ENCODE peak calls at places on chromosomes 4 and X, in nine cellular contexts. One of them, this sample, is unnamed.

GRCh38 chr4:184568770-184569169 is 80.5 kb downstream of the CASP3 start:
- DNase-seq in SK-N-SH: peak
- DNase-seq in pancreas: no peak
- DNase-seq in esophagus squamous epithelium: no peak
- DNase-seq in adrenal gland: no peak
- DNase-seq in heart right ventricle: no peak
- DNase-seq in RWPE1: no peak
- DNase-seq in breast epithelium: no peak
- DNase-seq in ascending aorta: no peak
- DNase-seq in this sample: no peak

GRCh38 chr4:152102184-152103000 is 341.6 kb upstream of the GATB start:
- DNase-seq in RWPE1: peak
- DNase-seq in adrenal gland: no peak
- DNase-seq in heart right ventricle: no peak
- DNase-seq in pancreas: no peak
- DNase-seq in esophagus squamous epithelium: no peak
- DNase-seq in SK-N-SH: no peak
- DNase-seq in breast epithelium: no peak
- DNase-seq in ascending aorta: no peak
- DNase-seq in this sample: no peak

GRCh38 chr4:5051210-5051691 is at the start of gene STK32B:
- DNase-seq in heart right ventricle: peak
- DNase-seq in esophagus squamous epithelium: no peak
- DNase-seq in SK-N-SH: peak
- DNase-seq in adrenal gland: peak
- DNase-seq in ascending aorta: peak
- DNase-seq in RWPE1: peak
- DNase-seq in pancreas: peak
- DNase-seq in breast epithelium: peak
- DNase-seq in this sample: peak

GRCh38 chr4:41640905-41641304 is 102.9 kb downstream of the LIMCH1 start:
- DNase-seq in adrenal gland: no peak
- DNase-seq in SK-N-SH: no peak
- DNase-seq in pancreas: no peak
- DNase-seq in esophagus squamous epithelium: no peak
- DNase-seq in ascending aorta: no peak
- DNase-seq in heart right ventricle: no peak
- DNase-seq in RWPE1: no peak
- DNase-seq in breast epithelium: no peak
- DNase-seq in this sample: no peak

GRCh38 chrX:151085207-151085606 is 91.2 kb upstream of the GPR50 start:
- DNase-seq in RWPE1: no peak
- DNase-seq in esophagus squamous epithelium: no peak
- DNase-seq in pancreas: peak
- DNase-seq in ascending aorta: no peak
- DNase-seq in heart right ventricle: no peak
- DNase-seq in adrenal gland: no peak
- DNase-seq in breast epithelium: no peak
- DNase-seq in SK-N-SH: no peak
- DNase-seq in this sample: no peak

GRCh38 chr4:73917081-73917501 is 47.9 kb downstream of the CXCL1 start:
- DNase-seq in heart right ventricle: no peak
- DNase-seq in SK-N-SH: no peak
- DNase-seq in adrenal gland: no peak
- DNase-seq in pancreas: no peak
- DNase-seq in RWPE1: peak
- DNase-seq in esophagus squamous epithelium: no peak
- DNase-seq in ascending aorta: no peak
- DNase-seq in breast epithelium: no peak
- DNase-seq in this sample: no peak

GRCh38 chrX:99938464-99938863 is 471.6 kb downstream of the PCDH19 start:
- DNase-seq in ascending aorta: no peak
- DNase-seq in pancreas: no peak
- DNase-seq in heart right ventricle: no peak
- DNase-seq in breast epithelium: no peak
- DNase-seq in esophagus squamous epithelium: no peak
- DNase-seq in SK-N-SH: no peak
- DNase-seq in adrenal gland: no peak
- DNase-seq in RWPE1: no peak
- DNase-seq in this sample: no peak

GRCh38 chrX:12936947-12937346 is 30.5 kb downstream of the TLR8 start:
- DNase-seq in heart right ventricle: no peak
- DNase-seq in SK-N-SH: no peak
- DNase-seq in breast epithelium: no peak
- DNase-seq in adrenal gland: no peak
- DNase-seq in pancreas: no peak
- DNase-seq in ascending aorta: no peak
- DNase-seq in RWPE1: no peak
- DNase-seq in esophagus squamous epithelium: no peak
- DNase-seq in this sample: no peak

DNA sequence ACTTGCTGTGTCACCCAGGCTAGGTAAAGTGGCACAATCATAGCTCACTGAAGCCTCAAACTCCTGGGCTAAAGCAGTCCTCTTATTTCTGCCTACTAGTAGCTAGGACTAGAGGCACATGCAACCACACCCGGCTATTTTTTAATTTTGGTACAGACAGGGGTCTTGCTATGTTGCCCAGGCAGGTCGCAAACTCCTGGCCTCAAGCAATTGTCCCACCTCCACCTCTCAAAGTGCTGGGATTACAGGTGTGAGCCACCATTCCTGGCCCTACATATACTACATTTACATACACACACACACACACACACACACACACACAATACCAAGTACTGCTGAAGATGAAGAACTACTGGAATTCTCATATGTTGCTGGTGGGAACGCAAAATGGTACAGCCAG is 26.9 kb downstream of the SMIM31 start:
- DNase-seq in ascending aorta: no peak
- DNase-seq in pancreas: no peak
- DNase-seq in breast epithelium: no peak
- DNase-seq in RWPE1: no peak
- DNase-seq in heart right ventricle: no peak
- DNase-seq in SK-N-SH: no peak
- DNase-seq in esophagus squamous epithelium: no peak
- DNase-seq in adrenal gland: no peak
- DNase-seq in this sample: no peak
- H3K27ac ChIP-seq in ascending aorta: no peak
- H3K27ac ChIP-seq in pancreas: no peak
- H3K27ac ChIP-seq in breast epithelium: no peak
- H3K27ac ChIP-seq in RWPE1: no peak
- H3K27ac ChIP-seq in heart right ventricle: no peak
- H3K27ac ChIP-seq in SK-N-SH: no peak
- H3K27ac ChIP-seq in esophagus squamous epithelium: no peak
- H3K27ac ChIP-seq in adrenal gland: no peak
- H3K27ac ChIP-seq in this sample: no peak

GRCh38 chr4:104491396-104491821 is 3.3 kb downstream of the CXXC4 start:
- DNase-seq in SK-N-SH: peak
- DNase-seq in pancreas: no peak
- DNase-seq in adrenal gland: no peak
- DNase-seq in breast epithelium: peak
- DNase-seq in heart right ventricle: peak
- DNase-seq in esophagus squamous epithelium: no peak
- DNase-seq in RWPE1: peak
- DNase-seq in ascending aorta: peak
- DNase-seq in this sample: peak

GRCh38 chr4:104490770-104491395 is 3.8 kb downstream of the CXXC4 start:
- DNase-seq in SK-N-SH: peak
- DNase-seq in esophagus squamous epithelium: no peak
- DNase-seq in adrenal gland: peak
- DNase-seq in pancreas: peak
- DNase-seq in heart right ventricle: peak
- DNase-seq in ascending aorta: peak
- DNase-seq in RWPE1: peak
- DNase-seq in breast epithelium: peak
- DNase-seq in this sample: peak

GRCh38 chr4:104491826-104492771 is 2.6 kb downstream of the CXXC4 start:
- DNase-seq in SK-N-SH: peak
- DNase-seq in esophagus squamous epithelium: no peak
- DNase-seq in breast epithelium: no peak
- DNase-seq in RWPE1: no peak
- DNase-seq in ascending aorta: no peak
- DNase-seq in pancreas: peak
- DNase-seq in heart right ventricle: no peak
- DNase-seq in adrenal gland: no peak
- DNase-seq in this sample: peak

GRCh38 chr4:104489731-104490095 is 5.0 kb downstream of the CXXC4 start:
- DNase-seq in SK-N-SH: no peak
- DNase-seq in esophagus squamous epithelium: no peak
- DNase-seq in ascending aorta: no peak
- DNase-seq in RWPE1: no peak
- DNase-seq in breast epithelium: no peak
- DNase-seq in adrenal gland: no peak
- DNase-seq in pancreas: no peak
- DNase-seq in heart right ventricle: no peak
- DNase-seq in this sample: no peak

GRCh38 chr4:104490096-104490769 is 4.5 kb downstream of the CXXC4 start:
- DNase-seq in RWPE1: no peak
- DNase-seq in breast epithelium: no peak
- DNase-seq in pancreas: peak
- DNase-seq in esophagus squamous epithelium: no peak
- DNase-seq in ascending aorta: no peak
- DNase-seq in adrenal gland: no peak
- DNase-seq in SK-N-SH: peak
- DNase-seq in heart right ventricle: no peak
- DNase-seq in this sample: peak
- H3K27ac ChIP-seq in RWPE1: no peak
- H3K27ac ChIP-seq in breast epithelium: peak
- H3K27ac ChIP-seq in pancreas: no peak
- H3K27ac ChIP-seq in esophagus squamous epithelium: no peak
- H3K27ac ChIP-seq in ascending aorta: peak
- H3K27ac ChIP-seq in adrenal gland: no peak
- H3K27ac ChIP-seq in SK-N-SH: peak
- H3K27ac ChIP-seq in heart right ventricle: peak
- H3K27ac ChIP-seq in this sample: peak

GRCh38 chr4:94462572-94462971 is 10.8 kb downstream of the PDLIM5 start:
- DNase-seq in pancreas: no peak
- DNase-seq in esophagus squamous epithelium: no peak
- DNase-seq in RWPE1: no peak
- DNase-seq in SK-N-SH: no peak
- DNase-seq in breast epithelium: no peak
- DNase-seq in heart right ventricle: no peak
- DNase-seq in ascending aorta: no peak
- DNase-seq in adrenal gland: no peak
- DNase-seq in this sample: no peak
- H3K27ac ChIP-seq in pancreas: no peak
- H3K27ac ChIP-seq in esophagus squamous epithelium: no peak
- H3K27ac ChIP-seq in RWPE1: no peak
- H3K27ac ChIP-seq in SK-N-SH: no peak
- H3K27ac ChIP-seq in breast epithelium: no peak
- H3K27ac ChIP-seq in heart right ventricle: peak
- H3K27ac ChIP-seq in ascending aorta: no peak
- H3K27ac ChIP-seq in adrenal gland: no peak
- H3K27ac ChIP-seq in this sample: no peak

GRCh38 chrX:130121505-130121800 is 11.2 kb upstream of the ELF4 start:
- DNase-seq in heart right ventricle: no peak
- DNase-seq in adrenal gland: no peak
- DNase-seq in esophagus squamous epithelium: no peak
- DNase-seq in ascending aorta: no peak
- DNase-seq in pancreas: no peak
- DNase-seq in breast epithelium: no peak
- DNase-seq in RWPE1: no peak
- DNase-seq in SK-N-SH: no peak
- DNase-seq in this sample: no peak
- H3K27ac ChIP-seq in heart right ventricle: peak
- H3K27ac ChIP-seq in adrenal gland: no peak
- H3K27ac ChIP-seq in esophagus squamous epithelium: peak
- H3K27ac ChIP-seq in ascending aorta: peak
- H3K27ac ChIP-seq in pancreas: no peak
- H3K27ac ChIP-seq in breast epithelium: peak
- H3K27ac ChIP-seq in RWPE1: peak
- H3K27ac ChIP-seq in SK-N-SH: no peak
- H3K27ac ChIP-seq in this sample: no peak

GRCh38 chr4:85565761-85566480 is 91.0 kb downstream of the ARHGAP24 start:
- DNase-seq in pancreas: no peak
- DNase-seq in adrenal gland: no peak
- DNase-seq in esophagus squamous epithelium: no peak
- DNase-seq in ascending aorta: no peak
- DNase-seq in heart right ventricle: no peak
- DNase-seq in RWPE1: no peak
- DNase-seq in breast epithelium: no peak
- DNase-seq in SK-N-SH: no peak
- DNase-seq in this sample: no peak
- H3K27ac ChIP-seq in pancreas: no peak
- H3K27ac ChIP-seq in adrenal gland: no peak
- H3K27ac ChIP-seq in esophagus squamous epithelium: no peak
- H3K27ac ChIP-seq in ascending aorta: no peak
- H3K27ac ChIP-seq in heart right ventricle: no peak
- H3K27ac ChIP-seq in RWPE1: no peak
- H3K27ac ChIP-seq in breast epithelium: no peak
- H3K27ac ChIP-seq in SK-N-SH: no peak
- H3K27ac ChIP-seq in this sample: no peak

GRCh38 chrX:11171956-11172355 is 60.8 kb downstream of the HCCS start:
- DNase-seq in ascending aorta: no peak
- DNase-seq in pancreas: no peak
- DNase-seq in esophagus squamous epithelium: no peak
- DNase-seq in heart right ventricle: no peak
- DNase-seq in breast epithelium: no peak
- DNase-seq in SK-N-SH: no peak
- DNase-seq in adrenal gland: no peak
- DNase-seq in RWPE1: no peak
- DNase-seq in this sample: no peak

DNA sequence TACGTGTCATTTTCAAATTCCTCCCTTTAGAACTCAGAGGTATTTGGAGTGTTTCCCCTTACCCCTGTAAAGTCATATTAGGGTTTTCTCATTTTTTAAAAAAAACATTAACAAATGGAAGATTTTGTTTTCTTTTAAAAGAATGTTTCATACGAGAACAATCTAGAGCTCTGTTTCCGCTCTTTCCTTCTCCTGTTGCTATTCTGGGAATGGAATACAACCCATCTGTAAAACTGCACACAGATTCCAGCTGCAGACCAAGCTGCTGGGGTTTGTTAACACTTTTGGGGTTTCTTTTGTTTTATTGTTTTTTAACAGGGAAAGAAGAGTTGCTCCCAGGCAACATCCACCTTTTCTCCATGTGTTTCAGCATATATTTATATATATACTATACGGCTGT is 61.3 kb downstream of the HCCS start:
- DNase-seq in ascending aorta: no peak
- DNase-seq in heart right ventricle: no peak
- DNase-seq in RWPE1: no peak
- DNase-seq in adrenal gland: no peak
- DNase-seq in SK-N-SH: no peak
- DNase-seq in esophagus squamous epithelium: no peak
- DNase-seq in breast epithelium: no peak
- DNase-seq in pancreas: no peak
- DNase-seq in this sample: no peak
- H3K27ac ChIP-seq in ascending aorta: peak
- H3K27ac ChIP-seq in heart right ventricle: peak
- H3K27ac ChIP-seq in RWPE1: no peak
- H3K27ac ChIP-seq in adrenal gland: no peak
- H3K27ac ChIP-seq in SK-N-SH: no peak
- H3K27ac ChIP-seq in esophagus squamous epithelium: no peak
- H3K27ac ChIP-seq in breast epithelium: no peak
- H3K27ac ChIP-seq in pancreas: no peak
- H3K27ac ChIP-seq in this sample: no peak